ENCODE peak calls at places on chromosomes 7 and 10, in ten cellular contexts. O is amniotic epithelial cell; R is upper lobe of right lung; N is CD8-positive, alpha-beta T cell; X is effector CD4-positive, alpha-beta T cell; D is NT2/D1; Q is amniotic stem cell; B is NCI-H1105; P is effector memory CD4-positive, alpha-beta T cell; F is GM12878. U is an unnamed sample.
A peak's percentile ranks its signal among the peaks of the same experiment; 100 is the strongest.

GRCh38 chr10:103812431-103812830 is 42.9 kb downstream of the SH3PXD2A start:
- DNase-seq in O (no peak), R (peak; percentile 68), N (no peak), X (no peak), D (no peak), Q (no peak), B (no peak), P (no peak), F (no peak), U (no peak)

GRCh38 chr7:104758504-104758903 is 255.5 kb upstream of the KMT2E start:
- DNase-seq in O (no peak), R (no peak), N (no peak), X (no peak), D (no peak), Q (no peak), B (no peak), P (no peak), F (no peak), U (no peak)

GRCh38 chr10:103241262-103242011 is 4.2 kb upstream of the RPEL1 start:
- DNase-seq in O (no peak), R (peak; percentile 79), N (no peak), X (no peak), D (no peak), Q (peak; percentile 18), B (no peak), P (no peak), F (no peak), U (peak; percentile 42)

GRCh38 chr10:88091490-88092061 is 228.2 kb downstream of the PTEN start:
- DNase-seq in O (peak; percentile 40), R (no peak), N (peak; percentile 62), X (peak; percentile 37), D (no peak), Q (no peak), B (no peak), P (peak; percentile 50), F (peak; percentile 98), U (no peak)

GRCh38 chr10:122494833-122495232 is 33.5 kb downstream of the HTRA1 start:
- DNase-seq in O (peak; percentile 77), R (no peak), N (no peak), X (no peak), D (no peak), Q (peak; percentile 91), B (no peak), P (no peak), F (no peak), U (no peak)

GRCh38 chr7:31917256-31917655 is 153.0 kb downstream of the PDE1C start:
- DNase-seq in O (no peak), R (no peak), N (no peak), X (no peak), D (no peak), Q (no peak), B (no peak), P (no peak), F (no peak), U (no peak)

GRCh38 chr10:51196508-51197175 is 122.4 kb downstream of the PRKG1 start:
- DNase-seq in O (no peak), R (no peak), N (no peak), X (no peak), D (no peak), Q (no peak), B (no peak), P (no peak), F (no peak), U (no peak)

GRCh38 chr7:7100432-7100849 is 81.9 kb upstream of the C1GALT1 start:
- DNase-seq in O (peak; percentile 29), R (no peak), N (no peak), X (no peak), D (peak; percentile 66), Q (no peak), B (peak; percentile 84), P (no peak), F (no peak), U (no peak)

GRCh38 chr10:19920075-19920726 is 104.0 kb downstream of the PLXDC2 start:
- DNase-seq in O (no peak), R (no peak), N (no peak), X (no peak), D (no peak), Q (no peak), B (no peak), P (no peak), F (no peak), U (no peak)

GRCh38 chr10:78770167-78771090 is 298.3 kb upstream of the ZMIZ1 start:
- DNase-seq in O (no peak), R (peak; percentile 16), N (no peak), X (no peak), D (no peak), Q (no peak), B (no peak), P (no peak), F (no peak), U (no peak)

GRCh38 chr10:34815174-34816066 is at the start of gene PARD3:
- DNase-seq in O (peak; percentile 48), R (peak; percentile 86), N (no peak), X (no peak), D (no peak), Q (no peak), B (peak; percentile 42), P (no peak), F (no peak), U (peak; percentile 89)

GRCh38 chr7:47337531-47337930 is 244.4 kb downstream of the TNS3 start:
- DNase-seq in O (no peak), R (no peak), N (no peak), X (no peak), D (no peak), Q (no peak), B (no peak), P (no peak), F (peak; percentile 16), U (no peak)

GRCh38 chr7:141920281-141920680 is 4.1 kb downstream of the OR9A4 start:
- DNase-seq in O (no peak), R (no peak), N (no peak), X (no peak), D (no peak), Q (no peak), B (no peak), P (no peak), F (no peak), U (no peak)

GRCh38 chr10:31765546-31765945 is 163.1 kb downstream of the ARHGAP12 start:
- DNase-seq in O (no peak), R (no peak), N (no peak), X (no peak), D (no peak), Q (peak; percentile 54), B (no peak), P (no peak), F (no peak), U (no peak)

GRCh38 chr7:7834761-7835160 is 116.4 kb upstream of the RPA3 start:
- DNase-seq in O (no peak), R (no peak), N (no peak), X (no peak), D (no peak), Q (no peak), B (no peak), P (no peak), F (no peak), U (no peak)

GRCh38 chr10:113922787-113923570 is 68.5 kb downstream of the NHLRC2 start:
- DNase-seq in O (no peak), R (no peak), N (no peak), X (no peak), D (no peak), Q (no peak), B (no peak), P (no peak), F (no peak), U (no peak)

GRCh38 chr10:100723180-100723579 is 22.2 kb upstream of the PAX2 start:
- DNase-seq in O (no peak), R (no peak), N (no peak), X (no peak), D (no peak), Q (no peak), B (no peak), P (no peak), F (no peak), U (no peak)